ENCODE peak calls at places on chromosomes 2 and 18, in six cellular contexts. One of them, this sample, is unnamed.

GRCh38 chr2:222049946-222050345 is 248.9 kb downstream of the PAX3 start:
- DNase-seq in HEK293T: no peak
- DNase-seq in WTC11: no peak
- DNase-seq in GM12878: no peak
- DNase-seq in HepG2: no peak
- DNase-seq in K562: no peak
- DNase-seq in this sample: no peak

GRCh38 chr2:210519594-210519993 is 36.8 kb upstream of the CPS1 start:
- DNase-seq in HEK293T: no peak
- DNase-seq in WTC11: no peak
- DNase-seq in GM12878: no peak
- DNase-seq in HepG2: no peak
- DNase-seq in K562: no peak
- DNase-seq in this sample: no peak

GRCh38 chr2:8821276-8822217 is 15.9 kb downstream of the KIDINS220 start:
- DNase-seq in HEK293T: no peak
- DNase-seq in WTC11: no peak
- DNase-seq in GM12878: no peak
- DNase-seq in HepG2: peak; percentile 79
- DNase-seq in K562: no peak
- DNase-seq in this sample: no peak

GRCh38 chr18:3511980-3512379 is 62.0 kb downstream of the TGIF1 start:
- DNase-seq in HEK293T: no peak
- DNase-seq in WTC11: no peak
- DNase-seq in GM12878: no peak
- DNase-seq in HepG2: no peak
- DNase-seq in K562: peak; percentile 64
- DNase-seq in this sample: no peak

GRCh38 chr2:2542966-2543555 is 212.0 kb upstream of the MYT1L start:
- DNase-seq in HEK293T: no peak
- DNase-seq in WTC11: peak; percentile 68
- DNase-seq in GM12878: no peak
- DNase-seq in HepG2: no peak
- DNase-seq in K562: peak; percentile 48
- DNase-seq in this sample: no peak

GRCh38 chr18:75350440-75350839 is 77.1 kb downstream of the SMIM21 start:
- DNase-seq in HEK293T: no peak
- DNase-seq in WTC11: no peak
- DNase-seq in GM12878: no peak
- DNase-seq in HepG2: no peak
- DNase-seq in K562: no peak
- DNase-seq in this sample: no peak

GRCh38 chr2:208369091-208369490 is 37.5 kb upstream of the PTH2R start:
- DNase-seq in HEK293T: no peak
- DNase-seq in WTC11: no peak
- DNase-seq in GM12878: no peak
- DNase-seq in HepG2: peak; percentile 83
- DNase-seq in K562: no peak
- DNase-seq in this sample: no peak

GRCh38 chr2:147382322-147382948 is 462.4 kb upstream of the ACVR2A start:
- DNase-seq in HEK293T: no peak
- DNase-seq in WTC11: no peak
- DNase-seq in GM12878: no peak
- DNase-seq in HepG2: no peak
- DNase-seq in K562: no peak
- DNase-seq in this sample: no peak

GRCh38 chr2:202765435-202765834 is 106.1 kb downstream of the ICA1L start:
- DNase-seq in HEK293T: no peak
- DNase-seq in WTC11: no peak
- DNase-seq in GM12878: no peak
- DNase-seq in HepG2: no peak
- DNase-seq in K562: no peak
- DNase-seq in this sample: no peak

GRCh38 chr2:200966770-200967169 is 3.3 kb upstream of the ORC2 start:
- DNase-seq in HEK293T: peak; percentile 54
- DNase-seq in WTC11: no peak
- DNase-seq in GM12878: peak; percentile 31
- DNase-seq in HepG2: no peak
- DNase-seq in K562: peak; percentile 55
- DNase-seq in this sample: peak; percentile 46

GRCh38 chr2:149064365-149064841 is 25.9 kb downstream of the LYPD6B start:
- DNase-seq in HEK293T: no peak
- DNase-seq in WTC11: no peak
- DNase-seq in GM12878: no peak
- DNase-seq in HepG2: no peak
- DNase-seq in K562: no peak
- DNase-seq in this sample: no peak

GRCh38 chr2:62196278-62196901 is 475 bp downstream of the B3GNT2 start:
- DNase-seq in HEK293T: no peak
- DNase-seq in WTC11: peak; percentile 69
- DNase-seq in GM12878: no peak
- DNase-seq in HepG2: peak; percentile 45
- DNase-seq in K562: peak; percentile 60
- DNase-seq in this sample: no peak

GRCh38 chr2:138732651-138733050 is 47.5 kb downstream of the NXPH2 start:
- DNase-seq in HEK293T: no peak
- DNase-seq in WTC11: no peak
- DNase-seq in GM12878: no peak
- DNase-seq in HepG2: no peak
- DNase-seq in K562: no peak
- DNase-seq in this sample: no peak

GRCh38 chr2:236446521-236446920 is 123.1 kb upstream of the ACKR3 start:
- DNase-seq in HEK293T: no peak
- DNase-seq in WTC11: no peak
- DNase-seq in GM12878: no peak
- DNase-seq in HepG2: no peak
- DNase-seq in K562: no peak
- DNase-seq in this sample: no peak

GRCh38 chr18:2089416-2089815 is 481.9 kb downstream of the METTL4 start:
- DNase-seq in HEK293T: no peak
- DNase-seq in WTC11: no peak
- DNase-seq in GM12878: no peak
- DNase-seq in HepG2: no peak
- DNase-seq in K562: no peak
- DNase-seq in this sample: no peak

GRCh38 chr2:128639693-128640092 is 321.0 kb upstream of the HS6ST1 start:
- DNase-seq in HEK293T: no peak
- DNase-seq in WTC11: no peak
- DNase-seq in GM12878: no peak
- DNase-seq in HepG2: no peak
- DNase-seq in K562: no peak
- DNase-seq in this sample: no peak

GRCh38 chr2:195636890-195637289 is 20.1 kb upstream of the SLC39A10 start:
- DNase-seq in HEK293T: no peak
- DNase-seq in WTC11: no peak
- DNase-seq in GM12878: no peak
- DNase-seq in HepG2: no peak
- DNase-seq in K562: peak; percentile 46
- DNase-seq in this sample: no peak

GRCh38 chr2:127365211-127365643 is 22.5 kb downstream of the MAP3K2 start:
- DNase-seq in HEK293T: no peak
- DNase-seq in WTC11: no peak
- DNase-seq in GM12878: no peak
- DNase-seq in HepG2: no peak
- DNase-seq in K562: no peak
- DNase-seq in this sample: no peak

GRCh38 chr2:173652731-173653426 is 298.2 kb downstream of the CDCA7 start:
- DNase-seq in HEK293T: peak; percentile 36
- DNase-seq in WTC11: no peak
- DNase-seq in GM12878: no peak
- DNase-seq in HepG2: peak; percentile 64
- DNase-seq in K562: no peak
- DNase-seq in this sample: peak; percentile 95

GRCh38 chr2:142130111-142131015 is 453 bp downstream of the LRP1B start:
- DNase-seq in HEK293T: peak; percentile 48
- DNase-seq in WTC11: peak; percentile 56
- DNase-seq in GM12878: no peak
- DNase-seq in HepG2: peak; percentile 15
- DNase-seq in K562: no peak
- DNase-seq in this sample: peak; percentile 8

GRCh38 chr2:231684314-231685223 is 23.8 kb upstream of the PTMA start:
- DNase-seq in HEK293T: no peak
- DNase-seq in WTC11: no peak
- DNase-seq in GM12878: no peak
- DNase-seq in HepG2: no peak
- DNase-seq in K562: no peak
- DNase-seq in this sample: no peak

GRCh38 chr2:236498369-236498768 is 71.3 kb upstream of the ACKR3 start:
- DNase-seq in HEK293T: no peak
- DNase-seq in WTC11: no peak
- DNase-seq in GM12878: no peak
- DNase-seq in HepG2: no peak
- DNase-seq in K562: no peak
- DNase-seq in this sample: no peak

GRCh38 chr18:5669585-5669984 is 125.8 kb upstream of the EPB41L3 start:
- DNase-seq in HEK293T: no peak
- DNase-seq in WTC11: no peak
- DNase-seq in GM12878: no peak
- DNase-seq in HepG2: no peak
- DNase-seq in K562: no peak
- DNase-seq in this sample: no peak

GRCh38 chr18:78528437-78529228 is 451.0 kb upstream of the SALL3 start:
- DNase-seq in HEK293T: no peak
- DNase-seq in WTC11: no peak
- DNase-seq in GM12878: no peak
- DNase-seq in HepG2: no peak
- DNase-seq in K562: peak; percentile 21
- DNase-seq in this sample: no peak

GRCh38 chr2:189633392-189633811 is 27.9 kb upstream of the ASNSD1 start:
- DNase-seq in HEK293T: no peak
- DNase-seq in WTC11: no peak
- DNase-seq in GM12878: no peak
- DNase-seq in HepG2: no peak
- DNase-seq in K562: peak; percentile 47
- DNase-seq in this sample: no peak

GRCh38 chr2:6923319-6923718 is 6.1 kb downstream of the RNF144A start:
- DNase-seq in HEK293T: no peak
- DNase-seq in WTC11: no peak
- DNase-seq in GM12878: no peak
- DNase-seq in HepG2: no peak
- DNase-seq in K562: no peak
- DNase-seq in this sample: no peak
- TF ChIP-seq SP1 in HEK293T: no peak
- TF ChIP-seq SP1 in WTC11: no peak
- TF ChIP-seq SP1 in GM12878: no peak
- TF ChIP-seq SP1 in HepG2: no peak
- TF ChIP-seq SP1 in K562: no peak
- TF ChIP-seq SP1 in this sample: no peak

GRCh38 chr2:217903859-217904613 is 98.8 kb downstream of the TNS1 start:
- DNase-seq in HEK293T: no peak
- DNase-seq in WTC11: no peak
- DNase-seq in GM12878: no peak
- DNase-seq in HepG2: peak; percentile 71
- DNase-seq in K562: no peak
- DNase-seq in this sample: no peak
- TF ChIP-seq SP1 in HEK293T: no peak
- TF ChIP-seq SP1 in WTC11: no peak
- TF ChIP-seq SP1 in GM12878: no peak
- TF ChIP-seq SP1 in HepG2: no peak
- TF ChIP-seq SP1 in K562: no peak
- TF ChIP-seq SP1 in this sample: no peak

GRCh38 chr18:79872423-79872822 is 74.7 kb downstream of the KCNG2 start:
- DNase-seq in HEK293T: no peak
- DNase-seq in WTC11: no peak
- DNase-seq in GM12878: no peak
- DNase-seq in HepG2: no peak
- DNase-seq in K562: no peak
- DNase-seq in this sample: no peak

GRCh38 chr18:79869591-79870368 is 72.0 kb downstream of the KCNG2 start:
- DNase-seq in HEK293T: no peak
- DNase-seq in WTC11: no peak
- DNase-seq in GM12878: no peak
- DNase-seq in HepG2: no peak
- DNase-seq in K562: no peak
- DNase-seq in this sample: no peak

GRCh38 chr18:79871481-79872091 is 73.8 kb downstream of the KCNG2 start:
- DNase-seq in HEK293T: no peak
- DNase-seq in WTC11: no peak
- DNase-seq in GM12878: no peak
- DNase-seq in HepG2: no peak
- DNase-seq in K562: no peak
- DNase-seq in this sample: no peak

GRCh38 chr18:79870369-79871025 is 72.8 kb downstream of the KCNG2 start:
- DNase-seq in HEK293T: no peak
- DNase-seq in WTC11: no peak
- DNase-seq in GM12878: no peak
- DNase-seq in HepG2: no peak
- DNase-seq in K562: no peak
- DNase-seq in this sample: no peak

DNA sequence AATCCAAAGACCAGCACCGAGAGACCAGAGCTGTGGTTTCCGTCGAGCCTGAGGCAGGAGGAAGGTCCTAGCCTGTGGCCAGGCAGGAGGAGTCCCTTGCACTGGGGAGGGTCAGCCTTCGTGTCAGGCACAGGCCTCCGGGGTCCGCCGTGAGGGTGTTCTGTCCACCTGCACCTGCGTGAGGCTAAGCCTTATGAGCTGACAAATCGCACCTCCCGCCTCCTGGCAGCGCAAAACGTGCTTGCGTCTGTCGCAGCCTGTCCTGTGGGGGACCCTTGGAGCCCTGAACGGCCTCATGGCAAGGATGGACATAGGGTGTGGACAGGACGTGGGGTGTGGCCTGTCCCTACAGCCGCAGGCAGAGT is 73.3 kb downstream of the KCNG2 start:
- DNase-seq in HEK293T: no peak
- DNase-seq in WTC11: no peak
- DNase-seq in GM12878: no peak
- DNase-seq in HepG2: no peak
- DNase-seq in K562: no peak
- DNase-seq in this sample: no peak
- TF ChIP-seq SP1 in HEK293T: no peak
- TF ChIP-seq SP1 in WTC11: no peak
- TF ChIP-seq SP1 in GM12878: no peak
- TF ChIP-seq SP1 in HepG2: no peak
- TF ChIP-seq SP1 in K562: no peak
- TF ChIP-seq SP1 in this sample: no peak

DNA sequence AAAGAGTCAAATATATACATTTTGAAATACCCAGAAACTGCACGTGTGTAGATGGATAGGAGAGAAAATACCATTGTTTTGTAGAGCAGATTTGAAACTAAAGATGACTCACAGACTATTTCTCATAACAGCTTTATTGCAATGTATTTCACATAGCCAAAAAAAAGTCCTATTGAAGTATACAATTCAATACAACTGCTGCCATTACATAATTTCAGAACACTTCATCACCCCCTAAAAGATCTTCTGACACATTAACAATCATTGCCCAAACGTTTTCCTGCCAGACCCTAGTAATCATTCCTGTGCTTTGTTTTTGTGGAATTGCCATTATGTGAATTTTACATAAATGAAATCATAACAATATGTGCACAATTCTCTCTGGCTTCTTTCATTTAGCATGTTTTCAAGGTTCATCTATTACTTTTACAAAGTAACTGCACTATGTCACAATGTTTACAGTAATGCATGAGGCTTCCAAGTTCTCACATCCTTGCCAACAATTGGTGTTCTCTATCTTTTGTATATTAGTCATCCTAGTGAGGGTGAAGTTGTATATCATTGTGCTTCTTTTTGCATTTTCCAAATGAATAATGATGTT is 378.6 kb upstream of the CWC22 start:
- DNase-seq in HEK293T: no peak
- DNase-seq in WTC11: no peak
- DNase-seq in GM12878: no peak
- DNase-seq in HepG2: no peak
- DNase-seq in K562: no peak
- DNase-seq in this sample: no peak
- TF ChIP-seq SP1 in HEK293T: no peak
- TF ChIP-seq SP1 in WTC11: no peak
- TF ChIP-seq SP1 in GM12878: no peak
- TF ChIP-seq SP1 in HepG2: no peak
- TF ChIP-seq SP1 in K562: no peak
- TF ChIP-seq SP1 in this sample: no peak